ENCODE peak calls at places on chromosomes 5 and 9, in seven cellular contexts. D, O, E, K, S, Z and I are unnamed samples.
A peak's percentile ranks its signal among the peaks of the same experiment; 100 is the strongest.

GRCh38 chr9:112884086-112884485 is 6.6 kb downstream of the SLC46A2 start:
- DNase-seq in D (no peak), O (no peak), E (peak; percentile 50), K (no peak), S (no peak), Z (no peak), I (no peak)

GRCh38 chr5:34611829-34612415 is 44.2 kb upstream of the RAI14 start:
- DNase-seq in D (no peak), O (no peak), E (no peak), K (no peak), S (no peak), Z (no peak), I (no peak)

GRCh38 chr5:165360366-165361142 is 1855.1 kb downstream of the MAT2B start:
- DNase-seq in D (no peak), O (no peak), E (no peak), K (no peak), S (no peak), Z (no peak), I (no peak)

GRCh38 chr5:131824631-131825030 is 27.8 kb upstream of the FNIP1 start:
- DNase-seq in D (no peak), O (no peak), E (no peak), K (no peak), S (no peak), Z (no peak), I (no peak)

GRCh38 chr9:34518110-34518616 is 4.6 kb downstream of the ENHO start:
- DNase-seq in D (no peak), O (no peak), E (no peak), K (no peak), S (no peak), Z (no peak), I (no peak)

GRCh38 chr9:2709645-2710101 is 7.6 kb upstream of the KCNV2 start:
- DNase-seq in D (no peak), O (no peak), E (no peak), K (no peak), S (no peak), Z (no peak), I (no peak)

GRCh38 chr9:84368593-84368992 is 28.0 kb upstream of the SLC28A3 start:
- DNase-seq in D (no peak), O (no peak), E (no peak), K (no peak), S (no peak), Z (no peak), I (no peak)

GRCh38 chr5:43037929-43038510 is 2.1 kb downstream of the ANXA2R start:
- DNase-seq in D (no peak), O (no peak), E (peak; percentile 92), K (no peak), S (no peak), Z (no peak), I (no peak)

GRCh38 chr5:1316941-1317340 is 22.1 kb upstream of the TERT start:
- DNase-seq in D (no peak), O (no peak), E (no peak), K (no peak), S (no peak), Z (no peak), I (no peak)

GRCh38 chr9:35364817-35365585 is 124.9 kb upstream of the RUSC2 start:
- DNase-seq in D (no peak), O (no peak), E (no peak), K (no peak), S (no peak), Z (no peak), I (no peak)

GRCh38 chr5:68182094-68182493 is 33.5 kb upstream of the PIK3R1 start:
- DNase-seq in D (no peak), O (no peak), E (no peak), K (no peak), S (no peak), Z (no peak), I (no peak)

GRCh38 chr9:14323083-14323968 is 9.4 kb upstream of the NFIB start:
- DNase-seq in D (no peak), O (no peak), E (no peak), K (no peak), S (no peak), Z (no peak), I (no peak)

GRCh38 chr5:72814104-72814503 is 2.4 kb upstream of the TNPO1 start:
- DNase-seq in D (no peak), O (no peak), E (no peak), K (no peak), S (no peak), Z (no peak), I (no peak)

GRCh38 chr9:136978073-136978864 is 965 bp downstream of the PTGDS start:
- DNase-seq in D (peak; percentile 93), O (peak; percentile 40), E (peak; percentile 25), K (no peak), S (peak; percentile 67), Z (peak; percentile 46), I (peak; percentile 74)

GRCh38 chr9:120890415-120891254 is 13.6 kb upstream of the PHF19 start:
- DNase-seq in D (no peak), O (no peak), E (no peak), K (no peak), S (no peak), Z (no peak), I (no peak)

GRCh38 chr5:170278611-170279500 is 18.7 kb downstream of the LCP2 start:
- DNase-seq in D (peak; percentile 83), O (peak; percentile 44), E (no peak), K (peak; percentile 38), S (peak; percentile 55), Z (no peak), I (no peak)

GRCh38 chr5:72541501-72542235 is 34.5 kb upstream of the ZNF366 start:
- DNase-seq in D (no peak), O (no peak), E (no peak), K (no peak), S (no peak), Z (no peak), I (no peak)

DNA sequence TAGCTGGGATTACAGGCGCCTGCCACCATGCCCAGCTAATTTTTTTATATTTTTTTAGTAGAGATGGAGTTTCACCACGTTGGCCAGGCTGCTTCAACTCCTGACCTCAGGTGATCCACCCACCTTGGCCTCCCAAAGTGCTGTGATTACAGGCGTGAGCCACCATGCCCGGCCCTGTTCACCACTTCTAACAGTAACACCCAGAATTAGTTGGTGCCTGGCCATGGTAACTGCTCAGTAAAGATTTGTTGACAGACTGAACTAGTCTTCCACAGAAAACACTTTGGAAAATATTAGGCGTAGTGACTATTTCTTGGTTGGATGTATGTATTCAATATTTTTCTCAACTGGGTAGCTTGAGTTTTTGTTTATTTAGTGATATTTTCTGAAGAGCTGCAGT is 24.0 kb downstream of the TUT7 start:
- DNase-seq in D (no peak), O (no peak), E (no peak), K (no peak), S (no peak), Z (no peak), I (no peak)
- H3K36me3 ChIP-seq in D (peaks cover 26% of the 10 kb centered on the region), O (no peaks in the 10 kb centered on the region), E (peaks cover 28% of the 10 kb centered on the region), K (peaks cover 25% of the 10 kb centered on the region), S (peaks cover 65% of the 10 kb centered on the region), Z (no peaks in the 10 kb centered on the region), I (no peaks in the 10 kb centered on the region)

GRCh38 chr9:134456740-134457315 is 130.6 kb downstream of the RXRA start:
- DNase-seq in D (no peak), O (no peak), E (no peak), K (no peak), S (no peak), Z (no peak), I (no peak)

GRCh38 chr9:134455010-134455409 is 128.8 kb downstream of the RXRA start:
- DNase-seq in D (peak; percentile 47), O (no peak), E (no peak), K (no peak), S (no peak), Z (no peak), I (no peak)

GRCh38 chr9:134457321-134457923 is 131.2 kb downstream of the RXRA start:
- DNase-seq in D (peak; percentile 44), O (no peak), E (no peak), K (no peak), S (no peak), Z (no peak), I (no peak)

GRCh38 chr9:134455537-134455936 is 129.3 kb downstream of the RXRA start:
- DNase-seq in D (peak; percentile 57), O (no peak), E (no peak), K (no peak), S (no peak), Z (no peak), I (no peak)

DNA sequence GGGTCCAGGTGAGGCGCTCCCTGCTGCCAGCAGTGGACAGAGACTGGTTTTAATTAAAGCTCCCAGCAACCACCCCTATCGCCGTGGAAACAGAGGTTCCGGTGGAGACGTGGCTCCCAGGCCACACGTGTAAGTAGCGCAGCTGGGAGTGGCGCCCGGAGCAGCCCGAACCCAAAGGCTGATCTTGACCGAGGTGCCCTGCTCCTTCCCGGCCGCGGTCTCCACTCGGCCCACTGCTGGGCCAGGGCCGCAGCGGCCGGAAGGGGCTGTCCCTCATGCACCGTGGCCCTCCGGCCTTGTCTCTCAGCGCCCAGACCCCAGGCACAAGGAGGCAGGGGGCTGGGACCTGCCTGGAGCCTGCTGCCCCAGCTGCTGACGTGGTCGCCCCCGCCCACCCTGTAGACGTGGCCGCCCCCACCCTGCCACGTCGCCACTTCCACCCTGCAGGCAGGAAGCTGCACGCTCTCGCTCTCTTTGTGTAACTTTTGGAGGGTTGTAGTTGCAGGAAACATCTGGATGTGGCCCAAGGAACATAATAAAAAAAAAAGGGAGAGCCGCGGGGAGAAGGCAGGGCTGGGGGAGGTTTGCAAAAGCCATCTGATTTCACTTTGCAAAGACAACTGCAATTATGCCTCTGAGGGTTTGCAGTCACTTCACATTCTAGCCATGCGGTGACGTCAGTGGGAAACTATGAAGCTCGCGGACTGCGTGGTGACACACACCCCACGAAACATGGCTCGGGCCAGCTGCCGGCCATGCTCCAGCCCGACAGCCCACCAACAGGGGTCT is 129.9 kb downstream of the RXRA start:
- DNase-seq in D (peak; percentile 92), O (peak; percentile 84), E (peak; percentile 99), K (peak; percentile 40), S (peak; percentile 87), Z (peak; percentile 89), I (peak; percentile 92)
- TF ChIP-seq POLR2A in D (no peak), O (no peak), E (peak; percentile 62), K (no peak), S (no peak), Z (no peak), I (peak; percentile 48)

GRCh38 chr5:113562828-113563400 is 49.4 kb downstream of the YTHDC2 start:
- DNase-seq in D (no peak), O (no peak), E (no peak), K (no peak), S (no peak), Z (no peak), I (no peak)
- H3K36me3 ChIP-seq in D (peaks cover 18% of the 10 kb centered on the region), O (no peaks in the 10 kb centered on the region), E (peaks cover 16% of the 10 kb centered on the region), K (peaks cover 6% of the 10 kb centered on the region), S (peaks cover 49% of the 10 kb centered on the region), Z (no peaks in the 10 kb centered on the region), I (no peaks in the 10 kb centered on the region)

GRCh38 chr5:129973716-129974426 is 69.6 kb downstream of the CHSY3 start:
- DNase-seq in D (no peak), O (no peak), E (peak; percentile 15), K (no peak), S (no peak), Z (no peak), I (no peak)

GRCh38 chr5:129972774-129973173 is 68.5 kb downstream of the CHSY3 start:
- DNase-seq in D (no peak), O (no peak), E (no peak), K (no peak), S (no peak), Z (no peak), I (no peak)

DNA sequence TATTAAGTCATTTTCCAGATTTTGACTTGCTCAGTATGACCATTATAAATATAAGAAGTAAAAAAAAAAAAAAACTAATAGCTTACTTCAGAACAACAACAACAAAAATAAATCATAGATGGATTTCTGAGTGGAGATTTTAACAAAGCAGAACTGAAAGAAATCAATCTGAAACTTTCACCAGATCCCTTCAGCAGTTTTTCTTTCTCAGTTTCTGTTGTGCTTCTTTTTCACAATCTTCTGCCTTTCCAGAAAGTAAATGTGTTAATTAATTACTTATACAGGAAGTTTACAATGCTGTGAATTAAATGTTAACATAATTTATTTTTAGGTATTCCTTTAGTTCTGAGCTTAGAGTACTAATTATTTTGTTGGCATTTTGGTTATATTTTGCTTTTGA is 73.5 kb downstream of the CHSY3 start:
- DNase-seq in D (no peak), O (no peak), E (no peak), K (no peak), S (no peak), Z (no peak), I (no peak)
- TF ChIP-seq POLR2A in D (no peak), O (no peak), E (no peak), K (no peak), S (no peak), Z (no peak), I (no peak)